ENCODE peak calls at places on chromosome 5, in six cellular contexts. T, G, W, Z, J and V are unnamed samples.

GRCh38 chr5:133390416-133391155 is 221.8 kb downstream of the FSTL4 start:
- DNase-seq in T (no peak), G (peak; percentile 26), W (no peak), Z (no peak), J (no peak), V (no peak)

GRCh38 chr5:52655163-52655562 is 132.6 kb upstream of the ITGA1 start:
- DNase-seq in T (no peak), G (no peak), W (no peak), Z (no peak), J (no peak), V (no peak)

GRCh38 chr5:127068771-127069330 is 4.5 kb downstream of the C5orf63 start:
- DNase-seq in T (no peak), G (no peak), W (peak; percentile 40), Z (no peak), J (peak; percentile 90), V (no peak)

GRCh38 chr5:143229896-143230675 is 173.4 kb downstream of the NR3C1 start:
- DNase-seq in T (no peak), G (no peak), W (no peak), Z (no peak), J (no peak), V (no peak)

GRCh38 chr5:31196309-31196708 is 2.8 kb downstream of the CDH6 start:
- DNase-seq in T (no peak), G (no peak), W (no peak), Z (no peak), J (peak; percentile 27), V (no peak)

GRCh38 chr5:81787843-81788242 is 36.9 kb upstream of the SSBP2 start:
- DNase-seq in T (no peak), G (peak; percentile 71), W (peak; percentile 75), Z (peak; percentile 62), J (peak; percentile 91), V (no peak)

GRCh38 chr5:158289967-158290366 is 431.0 kb upstream of the CLINT1 start:
- DNase-seq in T (no peak), G (no peak), W (no peak), Z (no peak), J (no peak), V (no peak)

GRCh38 chr5:91219803-91220371 is 163.2 kb downstream of the ARRDC3 start:
- DNase-seq in T (peak; percentile 16), G (no peak), W (no peak), Z (no peak), J (peak; percentile 72), V (no peak)

GRCh38 chr5:65925094-65925600 is 1.2 kb upstream of the ERBIN start:
- DNase-seq in T (no peak), G (peak; percentile 93), W (peak; percentile 81), Z (peak; percentile 58), J (peak; percentile 82), V (peak; percentile 81)

GRCh38 chr5:54753034-54753433 is 232.4 kb downstream of the ESM1 start:
- DNase-seq in T (no peak), G (no peak), W (no peak), Z (no peak), J (peak; percentile 73), V (no peak)

GRCh38 chr5:36162810-36163486 is 11.0 kb downstream of the SKP2 start:
- DNase-seq in T (no peak), G (no peak), W (no peak), Z (no peak), J (no peak), V (no peak)

GRCh38 chr5:16313761-16314160 is 134.2 kb upstream of the MARCHF11 start:
- DNase-seq in T (no peak), G (no peak), W (no peak), Z (no peak), J (no peak), V (no peak)

GRCh38 chr5:125032286-125032685 is 285.8 kb upstream of the ZNF608 start:
- DNase-seq in T (no peak), G (no peak), W (no peak), Z (no peak), J (peak; percentile 25), V (no peak)

DNA sequence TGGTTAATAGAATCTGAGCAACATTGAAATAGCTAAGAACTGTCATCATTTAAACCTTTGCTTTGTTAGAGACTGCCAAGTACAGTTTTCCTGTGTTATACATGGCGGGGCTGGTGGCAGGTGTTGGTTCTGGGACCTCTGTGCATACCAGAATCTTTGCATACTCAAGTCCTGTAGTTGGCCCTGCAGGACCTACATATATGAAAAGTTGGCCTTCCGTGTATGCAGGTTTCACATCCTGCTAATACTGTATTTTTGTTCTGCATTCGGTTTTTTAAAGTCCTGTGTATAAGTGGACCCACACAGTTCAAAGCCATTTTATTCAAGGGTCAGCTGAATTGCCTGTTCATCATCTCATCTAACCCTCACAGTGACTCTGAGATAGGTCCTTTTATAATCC is 36.4 kb downstream of the LARP1 start:
- DNase-seq in T (no peak), G (no peak), W (no peak), Z (no peak), J (no peak), V (no peak)
- H3K36me3 ChIP-seq in T (peaks cover 53% of the 10 kb centered on the region), G (no peaks in the 10 kb centered on the region), W (peaks cover 31% of the 10 kb centered on the region), Z (no peaks in the 10 kb centered on the region), J (peaks cover 13% of the 10 kb centered on the region), V (no peaks in the 10 kb centered on the region)

GRCh38 chr5:10530601-10531320 is 33.1 kb upstream of the ANKRD33B start:
- DNase-seq in T (no peak), G (no peak), W (no peak), Z (no peak), J (no peak), V (no peak)

GRCh38 chr5:10528056-10528816 is 35.6 kb upstream of the ANKRD33B start:
- DNase-seq in T (peak; percentile 68), G (peak; percentile 15), W (no peak), Z (no peak), J (no peak), V (no peak)

GRCh38 chr5:10527281-10527950 is 36.5 kb upstream of the ANKRD33B start:
- DNase-seq in T (no peak), G (peak; percentile 18), W (no peak), Z (no peak), J (peak; percentile 62), V (no peak)

GRCh38 chr5:10532421-10532820 is 31.4 kb upstream of the ANKRD33B start:
- DNase-seq in T (no peak), G (no peak), W (no peak), Z (no peak), J (no peak), V (no peak)

DNA sequence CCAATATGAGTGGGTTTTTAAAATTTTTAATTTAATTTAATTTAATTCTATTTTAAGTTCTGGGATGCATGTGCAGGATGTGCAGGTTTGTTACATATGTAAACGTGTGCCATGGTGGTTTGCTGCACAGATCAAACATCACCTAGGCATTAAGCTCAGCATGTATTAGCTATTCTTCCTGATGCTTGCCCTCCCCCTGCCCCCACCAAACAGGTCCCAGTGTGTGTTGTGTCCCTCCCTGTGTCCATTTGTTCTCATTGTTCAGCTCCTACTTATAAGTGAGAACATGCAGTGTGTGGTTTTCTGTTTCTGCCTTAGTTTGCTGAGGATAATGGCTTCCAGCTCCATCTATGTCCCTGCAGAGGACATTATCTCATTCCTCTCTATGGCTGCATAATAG is 35.0 kb upstream of the ANKRD33B start:
- DNase-seq in T (no peak), G (peak; percentile 19), W (no peak), Z (no peak), J (no peak), V (no peak)
- TF ChIP-seq CTCF in T (no peak), G (no peak), W (no peak), Z (no peak), J (no peak), V (no peak)

GRCh38 chr5:146461319-146461718 is 14.2 kb downstream of the TCERG1 start:
- DNase-seq in T (no peak), G (no peak), W (no peak), Z (no peak), J (peak; percentile 7), V (no peak)
- H3K36me3 ChIP-seq in T (peaks cover 84% of the 10 kb centered on the region), G (no peaks in the 10 kb centered on the region), W (peaks cover 66% of the 10 kb centered on the region), Z (no peaks in the 10 kb centered on the region), J (peaks cover 64% of the 10 kb centered on the region), V (peaks cover 17% of the 10 kb centered on the region)

DNA sequence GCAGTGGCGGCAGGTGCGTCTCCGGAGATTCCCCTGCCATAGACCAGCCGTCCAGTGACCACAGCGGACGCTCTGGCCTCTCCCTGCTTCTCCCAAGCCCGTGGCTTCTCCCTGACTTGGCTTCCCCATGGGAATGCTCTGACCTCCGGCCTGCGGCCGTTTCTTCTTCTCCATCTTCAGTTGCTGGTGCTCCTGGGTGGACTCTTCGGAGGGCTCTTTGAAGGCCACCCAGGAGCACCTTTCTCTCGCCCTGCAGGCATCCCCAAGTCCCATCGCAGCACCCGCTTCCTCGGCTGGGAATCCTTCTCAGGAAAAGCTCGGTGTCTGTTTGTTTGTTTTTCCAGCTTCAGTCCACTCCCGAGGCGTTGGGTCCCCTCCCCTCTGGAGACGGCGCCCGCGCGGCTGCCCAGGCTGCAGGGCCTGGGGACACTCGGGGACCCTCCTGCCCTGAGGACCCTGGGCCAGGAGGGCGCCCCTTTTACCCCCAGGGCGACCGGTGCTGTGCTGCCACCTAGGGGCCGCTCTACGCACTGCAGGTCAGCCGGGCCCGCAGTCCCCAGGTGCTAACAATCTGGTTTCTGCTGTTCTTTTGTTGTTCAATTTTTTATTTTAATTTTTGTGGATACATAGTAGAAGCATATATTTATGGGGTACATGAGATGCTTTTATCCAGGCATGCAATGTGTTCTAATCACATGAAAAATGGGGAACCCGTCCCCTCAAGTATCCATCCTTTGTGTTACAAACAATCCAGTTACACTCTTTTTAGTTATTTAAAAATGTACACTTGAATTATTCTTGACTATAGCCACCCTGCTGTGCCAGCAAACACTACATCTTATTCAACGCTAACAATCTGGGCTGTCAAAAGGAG is 197.9 kb upstream of the ADAMTS16 start:
- DNase-seq in T (peak; percentile 87), G (no peak), W (no peak), Z (no peak), J (no peak), V (peak; percentile 22)
- TF ChIP-seq CTCF in T (peak; percentile 91), G (peak; percentile 17), W (peak; percentile 73), Z (peak; percentile 56), J (peak; percentile 45), V (peak; percentile 58)

DNA sequence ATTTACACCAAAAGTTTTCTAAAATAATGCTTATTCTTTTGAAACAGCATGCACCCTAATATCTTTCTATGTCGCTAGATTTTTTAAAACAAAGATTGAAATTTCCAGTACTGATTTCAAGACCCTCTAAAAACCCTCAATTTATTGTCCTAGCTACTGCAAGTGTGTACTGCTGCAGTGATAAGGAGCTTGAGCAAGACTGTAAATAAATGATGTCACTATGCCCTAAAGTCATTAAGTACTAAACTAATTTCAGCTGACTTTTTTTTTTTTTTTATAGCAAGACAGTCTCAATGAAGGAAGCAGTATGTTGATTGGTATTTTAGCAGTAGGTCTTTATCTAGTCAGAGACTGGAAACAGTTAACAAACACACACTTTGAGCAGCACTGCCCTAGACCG is 12.2 kb upstream of the MIER3 start:
- DNase-seq in T (no peak), G (no peak), W (no peak), Z (no peak), J (no peak), V (no peak)
- H3K36me3 ChIP-seq in T (no peaks in the 10 kb centered on the region), G (no peaks in the 10 kb centered on the region), W (no peaks in the 10 kb centered on the region), Z (no peaks in the 10 kb centered on the region), J (no peaks in the 10 kb centered on the region), V (no peaks in the 10 kb centered on the region)